ENCODE peak calls at places on chromosome X, in eight cellular contexts. Q is adrenal gland, U is tibial nerve, R is NB4, J is transverse colon, V is ovary, O is IMR-90, M is esophagus muscularis mucosa. E is an unnamed sample.

GRCh38 chrX:131816551-131817136 is 206.5 kb upstream of the STK26 start:
- DNase-seq in Q (peak), V (peak), R (no peak), U (peak), M (no peak), J (peak), O (peak), E (no peak)

GRCh38 chrX:38112566-38112965 is 106.2 kb downstream of the SYTL5 start:
- DNase-seq in J (no peak), Q (no peak), R (no peak), U (no peak), M (no peak), V (no peak), O (no peak), E (no peak)

GRCh38 chrX:44155126-44155525 is 181.9 kb upstream of the NDP start:
- DNase-seq in U (no peak), J (no peak), Q (no peak), O (no peak), M (no peak), V (no peak), R (no peak), E (no peak)

GRCh38 chrX:8639949-8640348 is 92.0 kb downstream of the ANOS1 start:
- DNase-seq in V (no peak), J (no peak), Q (no peak), R (no peak), M (no peak), U (no peak), O (no peak), E (no peak)

GRCh38 chrX:40154229-40154852 is 56.6 kb upstream of the BCOR start:
- DNase-seq in V (peak), O (no peak), U (no peak), J (no peak), Q (no peak), M (no peak), R (peak), E (peak)

GRCh38 chrX:103363046-103363445 is 6.7 kb downstream of the TCEAL9 start:
- DNase-seq in O (no peak), J (no peak), Q (no peak), V (no peak), M (no peak), U (no peak), R (no peak), E (no peak)

GRCh38 chrX:68929332-68930150 is 100.7 kb downstream of the EFNB1 start:
- DNase-seq in R (no peak), M (no peak), Q (peak), V (peak), U (no peak), J (no peak), O (peak), E (peak)

GRCh38 chrX:22730542-22730941 is 269.2 kb upstream of the DDX53 start:
- DNase-seq in J (no peak), O (no peak), Q (no peak), V (no peak), R (no peak), U (no peak), M (no peak), E (no peak)

GRCh38 chrX:47539860-47540259 is 21.1 kb upstream of the ARAF start:
- DNase-seq in R (no peak), U (no peak), Q (no peak), V (no peak), J (no peak), O (peak), M (no peak), E (no peak)

GRCh38 chrX:22122510-22122909 is 90.4 kb downstream of the PHEX start:
- DNase-seq in Q (no peak), O (peak), U (peak), M (no peak), V (no peak), R (no peak), J (no peak), E (no peak)

GRCh38 chrX:115616943-115617563 is 56.1 kb downstream of the PLS3 start:
- DNase-seq in Q (no peak), M (no peak), R (no peak), V (no peak), J (no peak), O (peak), U (no peak), E (peak)

GRCh38 chrX:119692241-119693031 is 532 bp downstream of the SEPTIN6 start:
- DNase-seq in R (peak), M (no peak), O (peak), J (peak), V (peak), Q (peak), U (no peak), E (peak)

GRCh38 chrX:3697701-3698279 is 15.7 kb downstream of the PRKX start:
- DNase-seq in O (peak), V (peak), Q (no peak), R (no peak), U (peak), M (no peak), J (no peak), E (peak)

GRCh38 chrX:74246524-74246923 is 57.5 kb upstream of the ZCCHC13 start:
- DNase-seq in M (no peak), V (no peak), O (peak), Q (no peak), R (peak), J (no peak), U (no peak), E (peak)

GRCh38 chrX:105822138-105823091 is at the start of gene NRK:
- DNase-seq in V (peak), O (no peak), M (no peak), U (no peak), J (no peak), R (no peak), Q (peak), E (no peak)

GRCh38 chrX:13491061-13491460 is 78.3 kb upstream of the EGFL6 start:
- DNase-seq in V (no peak), J (no peak), U (no peak), R (peak), M (no peak), Q (no peak), O (no peak), E (no peak)

GRCh38 chrX:80335062-80335830 is 85.0 kb upstream of the TENT5D start:
- DNase-seq in U (peak), V (peak), R (no peak), M (no peak), O (no peak), Q (peak), J (peak), E (no peak)
- TF ChIP-seq POLR2A in U (no peak), V (no peak), R (no peak), M (no peak), O (no peak), Q (peak), J (no peak), E (no peak)

GRCh38 chrX:49039598-49040375 is 3.4 kb downstream of the TFE3 start:
- DNase-seq in Q (peak), R (peak), U (peak), V (peak), M (peak), J (peak), O (peak), E (peak)
- TF ChIP-seq POLR2A in Q (peak), R (no peak), U (no peak), V (no peak), M (no peak), J (no peak), O (no peak), E (no peak)

GRCh38 chrX:111680988-111681779 is at the start of gene ALG13:
- DNase-seq in U (peak), O (peak), V (peak), M (peak), R (peak), Q (peak), J (peak), E (peak)
- TF ChIP-seq POLR2A in U (peak), O (peak), V (peak), M (peak), R (peak), Q (peak), J (peak), E (peak)

GRCh38 chrX:1380672-1381233 is 11.2 kb downstream of the SLC25A6 start:
- DNase-seq in M (no peak), R (peak), V (no peak), Q (no peak), J (no peak), O (no peak), U (no peak), E (no peak)
- TF ChIP-seq POLR2A in M (no peak), R (peak), V (no peak), Q (no peak), J (peak), O (no peak), U (no peak), E (no peak)

E was measured in H54.